ENCODE peak calls at places on chromosomes 4 and X, in five cellular contexts. V, T, R, G and P are unnamed samples.

GRCh38 chr4:150828159-150828558 is 186.9 kb downstream of the LRBA start:
- DNase-seq in V (no peak), T (peak), R (no peak), G (no peak), P (no peak)

GRCh38 chr4:100189820-100190642 is at the start of gene DDIT4L:
- DNase-seq in V (no peak), T (no peak), R (peak), G (peak), P (peak)

GRCh38 chr4:10462876-10463275 is 5.7 kb upstream of the ZNF518B start:
- DNase-seq in V (no peak), T (no peak), R (no peak), G (no peak), P (no peak)

GRCh38 chr4:69458184-69458826 is 37.4 kb downstream of the UGT2B4 start:
- DNase-seq in V (no peak), T (no peak), R (no peak), G (no peak), P (no peak)

GRCh38 chrX:55598333-55598732 is 24.9 kb upstream of the FOXR2 start:
- DNase-seq in V (no peak), T (no peak), R (no peak), G (no peak), P (no peak)

GRCh38 chrX:72265263-72265662 is 11.8 kb downstream of the RPS4X start:
- DNase-seq in V (no peak), T (no peak), R (no peak), G (no peak), P (no peak)

GRCh38 chr4:47349323-47349722 is 114.2 kb downstream of the COMMD8 start:
- DNase-seq in V (no peak), T (no peak), R (no peak), G (no peak), P (no peak)

GRCh38 chrX:130716822-130717405 is 186.1 kb downstream of the ENOX2 start:
- DNase-seq in V (no peak), T (no peak), R (no peak), G (no peak), P (no peak)

GRCh38 chrX:103464774-103465117 is 54.5 kb downstream of the RAB40A start:
- DNase-seq in V (peak), T (peak), R (peak), G (peak), P (peak)

GRCh38 chr4:1554876-1555265 is 129.2 kb downstream of the FAM53A start:
- DNase-seq in V (no peak), T (no peak), R (no peak), G (no peak), P (no peak)

GRCh38 chrX:129769467-129770154 is 10.1 kb upstream of the SASH3 start:
- DNase-seq in V (no peak), T (peak), R (no peak), G (no peak), P (no peak)

GRCh38 chrX:149003863-149004660 is 501.0 kb downstream of the IDS start:
- DNase-seq in V (no peak), T (no peak), R (no peak), G (no peak), P (no peak)

GRCh38 chr4:2333356-2333841 is 71.5 kb upstream of the MXD4 start:
- DNase-seq in V (no peak), T (no peak), R (peak), G (peak), P (no peak)

GRCh38 chr4:38529189-38530115 is 134.5 kb upstream of the KLF3 start:
- DNase-seq in V (no peak), T (no peak), R (peak), G (peak), P (no peak)

GRCh38 chrX:134764202-134764785 is 106.0 kb upstream of the PLAC1 start:
- DNase-seq in V (no peak), T (no peak), R (no peak), G (no peak), P (no peak)

GRCh38 chr4:19806865-19807264 is 444.8 kb upstream of the SLIT2 start:
- DNase-seq in V (no peak), T (no peak), R (no peak), G (no peak), P (no peak)

GRCh38 chr4:184732126-184732525 is 1.8 kb downstream of the CENPU start:
- DNase-seq in V (no peak), T (no peak), R (peak), G (no peak), P (no peak)

GRCh38 chrX:117707948-117708743 is 408.5 kb downstream of the KLHL13 start:
- DNase-seq in V (no peak), T (no peak), R (no peak), G (no peak), P (no peak)

GRCh38 chr4:87114245-87115062 is 106.0 kb downstream of the KLHL8 start:
- DNase-seq in V (no peak), T (no peak), R (no peak), G (no peak), P (no peak)

GRCh38 chr4:136818811-136819210 is 713.5 kb downstream of the PCDH18 start:
- DNase-seq in V (no peak), T (no peak), R (no peak), G (no peak), P (no peak)

GRCh38 chrX:150365953-150366911 is 3.1 kb downstream of the MAMLD1 start:
- DNase-seq in V (no peak), T (no peak), R (peak), G (peak), P (peak)

GRCh38 chr4:88697588-88698329 is at the start of gene NAP1L5:
- DNase-seq in V (peak), T (peak), R (peak), G (peak), P (peak)

GRCh38 chrX:43706786-43707185 is 50.7 kb downstream of the MAOA start:
- DNase-seq in V (no peak), T (no peak), R (no peak), G (no peak), P (no peak)

GRCh38 chrX:65821721-65822496 is 154.5 kb downstream of the MSN start:
- DNase-seq in V (no peak), T (peak), R (peak), G (peak), P (no peak)

GRCh38 chr4:42627887-42628646 is 28.8 kb downstream of the ATP8A1 start:
- DNase-seq in V (peak), T (peak), R (peak), G (no peak), P (peak)

GRCh38 chrX:42804524-42804923 is 26.6 kb upstream of the PPP1R2C start:
- DNase-seq in V (no peak), T (no peak), R (no peak), G (no peak), P (no peak)

GRCh38 chr4:94635172-94635571 is 122.6 kb upstream of the BMPR1B start:
- DNase-seq in V (no peak), T (no peak), R (no peak), G (no peak), P (no peak)

GRCh38 chr4:1910643-1911042 is 39.5 kb downstream of the NSD2 start:
- DNase-seq in V (peak), T (no peak), R (peak), G (no peak), P (no peak)

GRCh38 chrX:1480082-1480785 is 27.5 kb upstream of the ASMTL start:
- DNase-seq in V (no peak), T (no peak), R (no peak), G (no peak), P (peak)

GRCh38 chr4:21195682-21196081 is 495.4 kb downstream of the PACRGL start:
- DNase-seq in V (no peak), T (no peak), R (no peak), G (no peak), P (no peak)

GRCh38 chrX:120791013-120791643 is 84.5 kb downstream of the CT47B1 start:
- DNase-seq in V (peak), T (no peak), R (peak), G (no peak), P (peak)

GRCh38 chr4:106258145-106259045 is 57.6 kb downstream of the TBCK start:
- DNase-seq in V (no peak), T (no peak), R (no peak), G (no peak), P (no peak)

GRCh38 chr4:106253364-106254129 is 62.5 kb downstream of the TBCK start:
- DNase-seq in V (no peak), T (no peak), R (no peak), G (no peak), P (no peak)

GRCh38 chr4:106256190-106256589 is 59.8 kb downstream of the TBCK start:
- DNase-seq in V (no peak), T (no peak), R (no peak), G (no peak), P (no peak)

GRCh38 chr4:106255195-106255594 is 60.8 kb downstream of the TBCK start:
- DNase-seq in V (no peak), T (no peak), R (no peak), G (no peak), P (no peak)
- H3K27ac ChIP-seq in V (no peak), T (no peak), R (no peak), G (no peak), P (no peak)

DNA sequence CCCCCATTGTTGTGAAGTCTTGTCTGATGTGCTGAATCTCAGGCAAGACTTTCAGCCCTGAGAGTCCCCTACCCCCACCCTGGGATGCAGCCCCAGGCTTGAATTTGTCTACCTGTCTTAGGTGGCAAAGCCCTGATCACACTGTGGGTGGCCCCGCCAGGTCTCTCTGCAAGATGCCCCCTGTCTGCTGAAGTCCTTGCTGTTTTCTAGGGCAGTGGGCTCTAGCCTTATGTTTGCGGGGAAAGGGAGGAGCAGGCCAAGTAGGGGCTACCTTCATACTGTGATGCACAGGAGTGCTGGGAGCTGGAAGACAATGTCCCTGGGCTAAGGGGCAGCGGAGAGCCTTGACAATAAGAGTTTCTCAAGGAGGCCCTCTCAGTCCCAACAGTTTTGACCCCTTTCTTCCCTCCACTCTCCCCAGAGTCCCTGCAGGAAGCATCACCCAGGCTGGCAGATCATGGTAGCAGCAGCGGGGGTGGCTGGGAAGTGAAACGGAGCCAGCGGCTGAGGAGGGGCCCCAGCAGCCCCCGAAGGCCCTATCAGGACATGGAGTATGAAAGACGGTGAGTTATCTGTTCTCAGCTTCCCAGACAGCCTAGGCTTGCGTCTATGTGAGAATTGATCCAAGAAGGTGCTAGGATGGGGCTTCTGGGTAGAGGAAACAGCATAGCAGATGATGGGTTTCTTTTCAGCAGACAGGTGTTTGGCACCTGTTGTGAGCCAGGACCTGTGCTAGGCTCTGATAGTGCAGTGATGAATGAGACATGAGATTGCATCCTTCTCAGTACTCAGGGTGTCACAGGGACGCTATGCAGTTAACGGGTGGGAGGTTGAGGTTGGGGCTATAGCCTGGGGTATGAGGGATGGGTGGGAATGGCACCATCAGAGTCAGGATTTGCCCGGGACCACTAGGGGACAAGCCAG is 2.2 kb downstream of the RBM10 start:
- DNase-seq in V (no peak), T (no peak), R (no peak), G (no peak), P (peak)
- H3K27ac ChIP-seq in V (no peak), T (no peak), R (no peak), G (no peak), P (peak)

DNA sequence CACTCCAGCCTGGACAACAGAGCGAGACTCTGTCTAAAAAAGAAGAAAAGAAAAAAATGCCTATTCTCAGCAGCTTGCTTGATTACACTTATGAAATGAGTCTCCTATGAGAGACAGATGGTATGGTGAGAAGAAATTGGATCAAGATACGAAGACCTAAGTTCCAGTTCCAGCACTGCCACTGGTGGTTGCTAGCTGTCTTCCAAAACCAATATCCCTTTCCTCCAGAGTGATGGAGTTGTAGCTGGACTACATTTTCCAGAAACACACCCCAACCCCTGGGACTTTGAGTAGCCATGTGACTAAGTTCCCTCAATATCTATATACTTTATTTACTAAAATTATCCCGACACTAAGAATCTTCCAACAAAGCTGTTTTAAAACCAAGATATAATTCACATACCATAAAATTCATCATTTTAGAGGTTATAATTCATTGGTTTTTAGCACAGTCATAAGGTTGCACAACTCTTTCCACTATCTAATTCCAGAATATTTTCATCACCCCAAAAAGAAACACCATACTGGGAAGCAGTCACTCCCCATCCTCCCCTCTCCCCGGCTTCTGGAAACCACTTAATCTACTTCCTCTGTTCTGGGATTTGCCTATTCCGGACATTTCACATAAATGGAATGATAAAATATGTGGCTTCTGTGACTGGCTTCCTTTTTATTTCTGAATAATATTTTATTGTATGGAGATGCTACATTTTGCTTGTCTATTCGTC is 118.0 kb downstream of the MANBA start:
- DNase-seq in V (no peak), T (no peak), R (no peak), G (no peak), P (no peak)
- H3K27ac ChIP-seq in V (peak), T (no peak), R (peak), G (no peak), P (no peak)

DNA sequence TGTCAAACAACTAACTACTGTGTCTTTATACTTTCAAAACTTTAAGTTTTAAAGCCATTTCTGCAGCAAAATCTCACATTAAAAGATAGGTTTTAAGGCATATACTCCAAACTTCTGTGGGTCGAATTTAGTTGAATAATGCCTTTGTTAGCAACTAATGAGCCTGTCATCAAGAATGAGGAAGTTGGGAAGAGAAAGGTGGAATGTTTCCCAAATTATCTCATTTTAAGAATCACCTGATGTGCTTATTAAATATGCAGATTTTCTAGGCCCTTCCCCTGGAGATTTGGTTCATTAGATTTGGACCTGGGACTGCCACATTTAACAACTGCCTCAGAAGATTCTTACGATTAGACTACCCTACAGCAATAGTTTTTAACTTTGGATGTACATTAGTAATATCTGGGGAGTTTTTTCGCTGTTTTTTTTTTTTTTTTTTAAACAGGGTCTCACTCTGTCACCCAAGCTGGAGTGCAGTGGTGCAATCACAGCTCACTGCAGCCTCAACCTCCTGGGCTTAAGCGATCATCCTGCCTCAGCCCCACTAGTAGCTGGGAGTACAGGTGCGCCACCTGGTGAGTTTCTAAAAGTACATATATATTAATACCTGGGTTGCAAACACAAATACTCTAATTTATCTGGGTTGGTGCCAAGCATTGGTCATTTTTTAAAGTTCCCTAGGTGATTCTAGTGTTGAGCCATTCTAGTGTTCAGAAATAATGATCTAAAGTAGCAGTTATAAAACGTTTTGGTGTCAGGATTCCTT is 16.1 kb upstream of the TASL start:
- DNase-seq in V (no peak), T (peak), R (no peak), G (no peak), P (no peak)
- H3K27ac ChIP-seq in V (no peak), T (no peak), R (no peak), G (peak), P (no peak)

GRCh38 chrX:12954376-12954775 is 20.5 kb upstream of the TMSB4X start:
- DNase-seq in V (no peak), T (no peak), R (no peak), G (no peak), P (no peak)
- H3K27ac ChIP-seq in V (no peak), T (peak), R (no peak), G (peak), P (no peak)

DNA sequence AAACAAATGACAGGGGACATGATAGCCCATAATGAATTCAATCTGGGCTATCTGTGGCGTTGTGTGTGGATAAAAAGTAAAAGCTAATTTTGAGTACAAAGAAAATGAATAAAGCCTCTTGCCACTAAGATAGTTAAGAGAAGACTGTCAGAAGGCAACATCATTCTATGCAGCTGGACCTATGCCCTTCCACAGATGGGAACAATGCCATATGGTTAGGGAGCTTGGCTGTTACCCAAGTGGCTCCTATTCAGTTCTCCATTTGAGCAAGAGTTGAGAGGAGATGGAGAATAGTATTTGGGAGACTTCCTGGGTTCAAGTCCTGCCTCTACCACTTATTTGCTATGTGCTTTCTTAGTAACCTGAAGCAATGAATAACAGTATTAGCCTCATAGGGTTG is 107.7 kb downstream of the ANXA3 start:
- DNase-seq in V (no peak), T (no peak), R (no peak), G (no peak), P (no peak)
- H3K27ac ChIP-seq in V (peak), T (no peak), R (no peak), G (no peak), P (no peak)

GRCh38 chr4:126395661-126396060 is 1080.9 kb downstream of the FAT4 start:
- DNase-seq in V (no peak), T (no peak), R (no peak), G (no peak), P (no peak)
- H3K27ac ChIP-seq in V (no peak), T (no peak), R (no peak), G (no peak), P (no peak)

DNA sequence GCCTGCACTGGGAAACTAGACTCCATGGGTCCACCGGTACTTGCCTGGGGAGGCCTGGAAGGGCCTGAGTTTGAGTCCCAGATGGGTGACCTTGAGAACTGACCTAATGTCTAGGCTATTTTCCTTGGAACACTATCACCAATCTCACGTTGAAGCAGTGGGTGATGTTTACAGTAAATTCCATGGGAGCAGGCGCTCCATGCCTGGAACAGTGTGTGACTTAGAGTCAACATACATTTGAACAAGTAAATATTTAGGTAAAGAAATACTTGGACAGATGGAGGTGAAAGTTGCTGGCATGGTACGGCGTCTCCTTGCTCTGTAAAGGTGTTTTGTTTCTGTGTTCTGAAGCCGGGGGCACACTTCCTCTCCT is 47.5 kb downstream of the TBC1D14 start:
- DNase-seq in V (no peak), T (no peak), R (no peak), G (no peak), P (no peak)
- H3K27ac ChIP-seq in V (no peak), T (no peak), R (no peak), G (peak), P (no peak)